ENCODE peak calls at places on chromosomes 16 and 17, in eight cellular contexts. V is pancreas; Y is HL-60; C is body of pancreas; P is H9; H is ovary; A is CD4-positive, alpha-beta T cell; L is right atrium auricular region. D is an unnamed sample.

GRCh38 chr16:14366447-14366846 is 263.6 kb downstream of the PARN start:
- DNase-seq in H (no peak), L (no peak), A (no peak), C (no peak), Y (no peak), P (no peak), V (no peak), D (peak; percentile 17)

GRCh38 chr17:68239967-68240366 is 7.9 kb upstream of the AMZ2 start:
- DNase-seq in A (no peak), C (no peak), Y (no peak), L (no peak), P (no peak), H (no peak), V (no peak), D (no peak)

GRCh38 chr17:69047368-69048263 is 13.1 kb downstream of the ABCA9 start:
- DNase-seq in Y (peak; percentile 35), C (peak; percentile 85), P (no peak), A (no peak), V (peak; percentile 83), H (peak; percentile 72), L (peak; percentile 84), D (no peak)

GRCh38 chr16:78443300-78443604 is 343.8 kb downstream of the WWOX start:
- DNase-seq in A (no peak), Y (no peak), P (no peak), V (no peak), H (no peak), L (no peak), C (no peak), D (no peak)

GRCh38 chr16:71848622-71849021 is 2.8 kb downstream of the ATXN1L start:
- DNase-seq in P (no peak), C (no peak), Y (no peak), H (no peak), V (no peak), L (no peak), A (no peak), D (no peak)

GRCh38 chr17:47208744-47209488 is at the start of gene MYL4:
- DNase-seq in L (no peak), H (no peak), A (no peak), P (no peak), C (no peak), Y (no peak), V (no peak), D (no peak)

GRCh38 chr16:47492428-47493357 is 31.6 kb downstream of the PHKB start:
- DNase-seq in A (peak; percentile 11), V (peak; percentile 38), L (peak; percentile 86), Y (peak; percentile 86), P (no peak), C (peak; percentile 33), H (peak; percentile 20), D (peak; percentile 83)

GRCh38 chr16:88702364-88703210 is 3.6 kb downstream of the RNF166 start:
- DNase-seq in L (no peak), Y (no peak), P (no peak), A (no peak), C (no peak), V (no peak), H (no peak), D (no peak)

GRCh38 chr16:88599825-88600538 is 29.8 kb downstream of the ZC3H18 start:
- DNase-seq in C (no peak), L (peak; percentile 70), H (no peak), P (no peak), Y (no peak), V (no peak), A (no peak), D (peak; percentile 80)

GRCh38 chr17:37358098-37358829 is 17.5 kb upstream of the C17orf78 start:
- DNase-seq in P (peak; percentile 93), V (peak; percentile 48), C (peak; percentile 52), L (peak; percentile 62), A (peak; percentile 3), H (peak; percentile 65), Y (no peak), D (peak; percentile 50)

GRCh38 chr17:300881-301280 is 51.7 kb downstream of the RPH3AL start:
- DNase-seq in P (no peak), A (no peak), L (no peak), Y (no peak), H (peak; percentile 15), V (peak; percentile 8), C (peak; percentile 8), D (no peak)
- TF ChIP-seq CTCF in P (no peak), A (no peak), L (no peak), Y (no peak), H (no peak), V (no peak), C (no peak), D (no peak)

DNA sequence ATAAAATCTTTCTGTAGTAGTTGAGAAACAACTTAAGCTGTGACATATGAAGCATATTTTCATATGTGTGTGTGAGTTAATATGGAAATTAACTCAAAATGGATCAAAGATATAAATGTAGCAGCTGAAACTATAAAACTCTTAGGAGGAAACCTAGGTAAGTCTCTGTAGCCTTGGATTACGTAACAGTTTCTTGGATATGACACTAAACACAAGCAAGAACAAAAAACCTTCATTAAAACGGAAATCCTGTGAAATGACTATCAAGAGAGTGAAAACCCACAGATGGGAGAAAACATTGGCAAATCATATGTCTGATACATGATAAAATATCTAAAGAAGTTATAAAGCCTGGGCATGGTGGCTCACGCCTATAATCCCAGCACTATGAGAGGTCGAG is 104.4 kb downstream of the VPS53 start:
- DNase-seq in Y (no peak), A (no peak), L (no peak), V (no peak), P (no peak), C (no peak), H (no peak), D (no peak)
- H3K27ac ChIP-seq in Y (no peak overlapping the region), A (no peak overlapping the region), L (no peak overlapping the region), V (no peak overlapping the region), P (no peak overlapping the region), C (no peak overlapping the region), H (no peak overlapping the region), D (no peak overlapping the region)

DNA sequence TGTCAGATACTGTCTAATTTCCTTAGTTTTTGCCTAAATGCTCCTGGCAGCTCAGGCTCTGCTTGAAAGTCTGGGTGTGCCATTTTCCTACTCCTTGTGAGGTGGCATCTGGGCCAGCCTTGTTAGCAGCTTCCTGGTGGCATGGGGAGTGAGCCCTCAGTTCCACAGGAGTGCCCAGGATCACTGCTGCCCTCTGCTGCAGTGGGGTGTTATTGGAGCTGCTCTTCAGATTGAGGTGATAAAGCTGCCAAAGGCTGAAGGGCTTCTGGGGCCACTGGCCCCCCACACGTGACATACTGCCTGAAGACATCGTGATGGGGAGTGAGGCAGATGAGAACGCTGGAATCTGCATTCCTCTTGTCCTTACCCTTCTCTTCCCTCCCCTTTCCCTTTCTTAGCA is 27.4 kb downstream of the CEP95 start:
- DNase-seq in V (no peak), H (no peak), P (no peak), A (no peak), C (no peak), L (no peak), Y (no peak), D (no peak)
- TF ChIP-seq CTCF in V (no peak), H (no peak), P (no peak), A (no peak), C (no peak), L (no peak), Y (peak; percentile 6), D (no peak)

DNA sequence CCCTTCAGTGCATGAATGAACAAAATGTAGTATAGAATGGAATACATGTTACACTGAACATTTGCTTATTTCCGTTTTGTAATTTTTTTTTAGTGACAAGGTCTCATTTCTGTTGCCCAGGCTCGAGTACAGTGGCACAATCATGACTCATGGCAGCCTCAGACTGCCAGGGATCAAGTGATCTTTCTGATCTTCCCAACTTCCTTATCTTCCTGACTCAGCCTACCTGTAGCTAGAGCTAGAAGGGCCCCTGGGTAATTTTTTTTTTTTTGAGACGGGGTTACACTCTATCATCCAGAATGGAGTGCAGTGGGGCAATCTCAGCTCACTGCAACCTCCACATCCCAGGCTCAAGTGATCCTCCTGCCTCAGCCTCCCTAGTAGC is 7.4 kb upstream of the SLX4 start:
- DNase-seq in V (no peak), P (no peak), H (no peak), Y (peak; percentile 74), A (no peak), C (no peak), L (no peak), D (no peak)
- H3K27ac ChIP-seq in V (no peak overlapping the region), P (no peak overlapping the region), H (no peak overlapping the region), Y (peak overlapping the region; percentile 23), A (no peak overlapping the region), C (no peak overlapping the region), L (no peak overlapping the region), D (no peak overlapping the region)

GRCh38 chr16:87305505-87306391 is 11.4 kb downstream of the C16orf95 start:
- DNase-seq in P (peak; percentile 77), H (no peak), V (no peak), A (no peak), Y (no peak), C (no peak), L (no peak), D (no peak)
- TF ChIP-seq CTCF in P (peak; percentile 50), H (no peak), V (no peak), A (no peak), Y (no peak), C (no peak), L (no peak), D (no peak)

GRCh38 chr16:57623251-57624043 is 5.0 kb upstream of the ADGRG1 start:
- DNase-seq in H (no peak), P (peak; percentile 50), Y (no peak), L (no peak), A (no peak), C (peak; percentile 76), V (peak; percentile 71), D (peak; percentile 71)
- H3K27ac ChIP-seq in H (no peak overlapping the region), P (no peak overlapping the region), Y (no peak overlapping the region), L (no peak overlapping the region), A (no peak overlapping the region), C (peak overlapping the region; percentile 93), V (no peak overlapping the region), D (no peak overlapping the region)

GRCh38 chr17:81871387-81872120 is 417 bp upstream of the ARHGDIA start:
- DNase-seq in L (peak; percentile 95), C (peak; percentile 62), A (peak; percentile 96), P (peak; percentile 92), V (peak; percentile 93), Y (peak; percentile 91), H (peak; percentile 96), D (peak; percentile 94)
- TF ChIP-seq CTCF in L (peak; percentile 68), C (peak; percentile 32), A (peak; percentile 49), P (peak; percentile 40), V (no peak), Y (no peak), H (peak; percentile 33), D (no peak)

DNA sequence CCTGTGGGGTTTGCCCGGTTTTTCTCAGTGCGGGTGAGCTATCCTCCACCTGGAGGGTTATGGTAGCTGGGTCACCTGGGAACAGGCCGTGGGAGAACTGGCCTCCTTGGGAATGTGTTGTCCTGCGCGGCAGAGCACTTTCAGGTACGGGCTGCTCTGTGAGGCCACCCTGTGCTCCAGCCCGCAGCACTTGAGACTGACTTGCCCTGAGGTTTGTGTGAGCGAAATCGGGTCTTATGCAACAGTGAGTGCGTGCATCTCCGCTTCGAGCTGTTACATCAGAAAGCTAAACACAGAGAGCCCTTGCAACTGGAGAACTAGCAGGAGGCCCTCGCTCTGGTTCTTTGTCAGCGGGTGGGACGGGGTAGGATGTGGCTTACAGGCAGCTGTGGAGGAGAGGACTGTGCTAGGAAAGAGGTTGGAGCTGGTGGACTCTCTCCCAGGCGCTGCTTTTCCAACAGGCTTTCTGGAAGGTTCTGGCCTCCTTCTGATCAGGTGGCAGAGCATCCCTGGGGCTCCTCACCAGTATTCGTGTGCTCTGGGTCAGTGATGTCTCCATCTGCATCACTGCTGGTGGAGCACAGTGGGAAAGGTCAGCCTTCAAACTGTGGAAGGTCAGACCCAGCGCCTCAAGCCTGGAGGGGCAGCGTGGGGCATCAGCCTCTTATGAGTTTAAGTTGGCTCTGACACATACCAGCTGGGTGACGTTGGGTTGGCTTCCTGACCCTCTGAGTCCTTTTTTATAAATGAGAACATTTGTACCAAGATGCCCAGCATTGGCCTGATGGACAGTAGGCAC is 76.2 kb downstream of the KSR1 start:
- DNase-seq in Y (peak; percentile 99), P (no peak), C (peak; percentile 82), H (peak; percentile 15), V (no peak), A (no peak), L (peak; percentile 76), D (peak; percentile 87)
- H3K27ac ChIP-seq in Y (peak overlapping the region; percentile 98), P (no peak overlapping the region), C (peak overlapping the region; percentile 89), H (no peak overlapping the region), V (peak overlapping the region; percentile 77), A (no peak overlapping the region), L (no peak overlapping the region), D (peak overlapping the region; percentile 72)